ENCODE peak calls at places on chromosome 7, in five cellular contexts. L is CD8-positive, alpha-beta T cell; E is nephron progenitor cell; K is GM12878; T is esophagus muscularis mucosa. H is an unnamed sample.

GRCh38 chr7:66776800-66777468 is 36.4 kb downstream of the RABGEF1 start:
- DNase-seq in T (no peak), L (no peak), K (no peak), E (no peak), H (no peak)

GRCh38 chr7:143120696-143121405 is 11.0 kb upstream of the PIP start:
- DNase-seq in K (no peak), T (no peak), L (no peak), E (no peak), H (no peak)

GRCh38 chr7:20164420-20165145 is 52.6 kb downstream of the MACC1 start:
- DNase-seq in E (no peak), L (no peak), T (no peak), K (no peak), H (no peak)

GRCh38 chr7:74141705-74142104 is 32.5 kb upstream of the EIF4H start:
- DNase-seq in E (no peak), K (no peak), L (no peak), T (no peak), H (no peak)

GRCh38 chr7:103347507-103348267 is at the start of gene PSMC2:
- DNase-seq in L (peak), K (peak), T (no peak), E (peak), H (peak)

GRCh38 chr7:47576031-47576908 is 5.6 kb downstream of the TNS3 start:
- DNase-seq in T (no peak), K (no peak), L (no peak), E (no peak), H (no peak)

GRCh38 chr7:18873674-18874341 is 243.6 kb downstream of the TWIST1 start:
- DNase-seq in E (peak), T (no peak), L (no peak), K (no peak), H (no peak)

GRCh38 chr7:51426163-51426562 is 109.6 kb upstream of the COBL start:
- DNase-seq in E (no peak), T (no peak), K (no peak), L (no peak), H (no peak)

GRCh38 chr7:6172331-6173295 is 99.8 kb downstream of the CYTH3 start:
- DNase-seq in E (no peak), K (no peak), L (no peak), T (no peak), H (no peak)

GRCh38 chr7:31938650-31939049 is 131.6 kb downstream of the PDE1C start:
- DNase-seq in E (no peak), L (no peak), K (no peak), T (no peak), H (no peak)

GRCh38 chr7:71186535-71186934 is 54.6 kb downstream of the GALNT17 start:
- DNase-seq in K (no peak), L (no peak), E (no peak), T (no peak), H (no peak)

GRCh38 chr7:104845541-104845940 is 168.5 kb upstream of the KMT2E start:
- DNase-seq in E (no peak), T (peak), L (no peak), K (no peak), H (no peak)

GRCh38 chr7:136942396-136942795 is 73.9 kb downstream of the CHRM2 start:
- DNase-seq in E (no peak), K (no peak), L (no peak), T (no peak), H (no peak)

GRCh38 chr7:115662120-115662519 is 368.4 kb downstream of the TFEC start:
- DNase-seq in L (no peak), E (no peak), K (no peak), T (no peak), H (no peak)

GRCh38 chr7:6460303-6460702 is 12.5 kb upstream of the DAGLB start:
- DNase-seq in K (no peak), L (no peak), T (no peak), E (no peak), H (no peak)

GRCh38 chr7:75776295-75776971 is 4.4 kb upstream of the CCL26 start:
- DNase-seq in K (peak), T (no peak), L (peak), E (no peak), H (no peak)

GRCh38 chr7:140876519-140877248 is 48.0 kb downstream of the BRAF start:
- DNase-seq in L (no peak), T (no peak), E (no peak), K (peak), H (no peak)

GRCh38 chr7:15341811-15342210 is 220.0 kb downstream of the AGMO start:
- DNase-seq in E (no peak), L (no peak), T (no peak), K (no peak), H (no peak)

GRCh38 chr7:2843191-2843685 is 870 bp downstream of the GNA12 start:
- DNase-seq in K (no peak), E (no peak), L (no peak), T (no peak), H (no peak)

GRCh38 chr7:134891262-134892001 is 94.9 kb upstream of the AGBL3 start:
- DNase-seq in E (peak), T (no peak), K (no peak), L (no peak), H (peak)

GRCh38 chr7:47573758-47574472 is 8.0 kb downstream of the TNS3 start:
- DNase-seq in E (no peak), K (no peak), L (no peak), T (no peak), H (no peak)

GRCh38 chr7:139811106-139811505 is 18.0 kb upstream of the TBXAS1 start:
- DNase-seq in L (no peak), E (no peak), T (no peak), K (no peak), H (no peak)

GRCh38 chr7:75534727-75535307 is 42.7 kb downstream of the SPDYE5 start:
- DNase-seq in K (peak), E (no peak), T (no peak), L (no peak), H (no peak)

GRCh38 chr7:96985992-96986391 is 19.4 kb upstream of the DLX6 start:
- DNase-seq in L (no peak), T (no peak), E (no peak), K (no peak), H (no peak)
- TF ChIP-seq CTCF in L (no peak), T (no peak), E (no peak), K (no peak), H (no peak)

DNA sequence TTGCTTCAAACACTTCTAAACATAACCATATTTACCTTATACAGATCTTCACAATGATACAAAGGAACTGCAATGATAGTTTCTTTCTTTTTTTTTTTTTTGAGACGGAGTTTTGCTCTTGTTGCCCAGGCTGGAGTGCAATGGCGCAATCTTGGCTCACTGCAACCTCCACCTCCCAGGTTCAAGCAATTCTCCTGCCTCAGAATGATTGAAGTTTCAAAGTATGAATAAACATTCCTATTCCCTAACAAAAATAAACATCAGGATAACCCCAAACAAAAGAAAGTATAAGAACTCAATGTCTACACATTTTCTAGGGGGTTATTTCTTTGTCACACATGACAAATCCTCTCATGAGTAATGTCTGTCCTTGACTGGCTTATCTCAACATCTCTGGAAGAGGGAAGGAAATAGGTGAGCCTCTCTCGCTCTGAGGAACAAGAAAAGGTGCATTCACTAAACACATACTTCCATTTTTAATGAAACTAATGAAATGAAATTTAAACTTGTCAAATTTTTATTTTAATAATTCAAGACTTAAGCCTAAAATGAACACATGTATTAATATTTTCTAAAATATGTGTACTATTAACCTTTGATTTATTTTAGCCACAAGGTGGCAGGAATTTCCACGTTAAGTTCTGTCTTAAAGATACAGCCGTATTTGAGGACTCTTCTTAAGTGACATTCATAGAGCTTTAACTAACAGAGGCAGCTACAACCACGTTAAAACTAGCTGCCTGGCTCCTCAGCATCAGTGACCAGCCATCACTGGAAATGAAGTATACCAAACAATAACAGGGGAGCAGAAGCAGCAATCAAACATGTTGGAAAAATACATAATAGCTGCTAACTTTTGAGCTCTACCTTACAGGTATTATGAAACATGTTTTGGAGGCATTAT is 58.3 kb downstream of the MALSU1 start:
- DNase-seq in T (no peak), K (no peak), L (no peak), E (no peak), H (no peak)
- TF ChIP-seq CTCF in T (no peak), K (peak), L (peak), E (no peak), H (peak)

DNA sequence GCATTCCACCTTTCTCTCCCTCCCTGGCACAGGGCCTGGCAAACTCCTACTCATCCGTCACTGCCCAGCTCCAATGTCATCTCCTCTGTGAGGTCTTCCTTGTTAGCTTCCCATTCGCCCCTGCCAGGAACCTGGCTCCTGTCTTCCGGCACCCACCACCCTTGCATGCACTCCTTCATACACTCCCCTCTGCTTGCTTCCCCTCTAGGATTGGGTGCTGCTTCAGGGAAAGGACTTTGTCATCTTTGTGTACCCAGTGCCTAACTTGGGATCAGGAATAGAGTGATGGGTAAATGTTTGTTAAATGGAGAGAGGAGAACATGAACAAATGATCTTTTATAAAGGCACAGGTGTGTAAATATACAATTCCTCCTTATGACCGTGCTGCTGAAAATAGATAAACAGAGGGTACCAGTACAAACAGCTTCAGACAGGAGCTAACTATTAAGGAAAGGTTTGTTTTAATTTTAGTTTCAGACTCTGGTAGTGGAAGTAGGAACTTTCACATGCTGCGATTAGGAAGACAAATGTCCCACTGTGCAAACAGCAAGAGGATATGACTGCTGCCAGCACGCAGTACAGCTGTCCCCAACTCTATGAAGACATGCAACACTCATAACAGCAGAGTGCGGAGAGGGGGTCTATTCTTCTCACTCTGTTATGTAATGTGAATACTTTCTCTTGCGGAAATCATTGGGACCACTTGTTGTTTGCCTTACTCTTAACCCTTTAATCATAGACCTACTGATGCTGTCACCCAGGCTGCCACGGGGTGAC is 142.5 kb downstream of the CHN2 start:
- DNase-seq in L (peak), T (no peak), E (no peak), K (no peak), H (no peak)
- TF ChIP-seq CTCF in L (no peak), T (no peak), E (no peak), K (no peak), H (no peak)

GRCh38 chr7:77696643-77697534 is 630 bp downstream of the RSBN1L start:
- DNase-seq in E (peak), K (no peak), T (peak), L (peak), H (peak)
- TF ChIP-seq CTCF in E (no peak), K (no peak), T (no peak), L (no peak), H (peak)